ENCODE peak calls at places on chromosomes 16 and 17, in ten cellular contexts. I is WTC11; F is fibroblast of pulmonary artery; D is SHP77; Y is AG08396; O is activated CD8-positive, alpha-beta memory T cell treated with anti-CD3 and anti-CD28 coated beads, Interleukin-2, amount 10 ng/mL, durations not matched to agents 7 days and 5 days; N is sigmoid colon; C is HEK293T; H is psoas muscle; K is activated naive CD8-positive, alpha-beta T cell treated with anti-CD3 and anti-CD28 coated beads, Interleukin-2, amount 50 U/mL, for 16 hours. M is an unnamed sample.

GRCh38 chr17:42272576-42272975 is 3.6 kb downstream of the STAT5B start:
- DNase-seq in I (no peak), F (no peak), D (no peak), Y (no peak), O (no peak), N (no peak), C (no peak), H (no peak), K (no peak), M (no peak)

GRCh38 chr16:5678371-5678770 is 580.8 kb upstream of the EEF2KMT start:
- DNase-seq in I (no peak), F (no peak), D (no peak), Y (no peak), O (no peak), N (no peak), C (no peak), H (no peak), K (no peak), M (no peak)

GRCh38 chr16:72124761-72125634 is 31.4 kb downstream of the DHX38 start:
- DNase-seq in I (peak; percentile 80), F (peak; percentile 87), D (peak; percentile 60), Y (peak; percentile 78), O (peak; percentile 71), N (peak; percentile 81), C (peak; percentile 78), H (peak; percentile 77), K (peak; percentile 26), M (peak; percentile 86)

GRCh38 chr17:6666557-6666956 is 15.0 kb downstream of the C17orf100 start:
- DNase-seq in I (no peak), F (no peak), D (no peak), Y (no peak), O (no peak), N (no peak), C (no peak), H (no peak), K (no peak), M (no peak)

GRCh38 chr16:52805559-52806168 is 247.0 kb downstream of the CHD9NB start:
- DNase-seq in I (no peak), F (no peak), D (no peak), Y (no peak), O (no peak), N (no peak), C (no peak), H (no peak), K (no peak), M (no peak)

GRCh38 chr17:70297397-70297796 is 128.1 kb downstream of the KCNJ2 start:
- DNase-seq in I (no peak), F (no peak), D (no peak), Y (no peak), O (no peak), N (no peak), C (no peak), H (no peak), K (no peak), M (no peak)

GRCh38 chr17:57130708-57131461 is 45.8 kb downstream of the AKAP1 start:
- DNase-seq in I (peak; percentile 88), F (peak; percentile 84), D (peak; percentile 66), Y (peak; percentile 95), O (peak; percentile 87), N (peak; percentile 91), C (peak; percentile 94), H (peak; percentile 80), K (peak; percentile 62), M (peak; percentile 94)

GRCh38 chr17:33657181-33657580 is 364.1 kb upstream of the ASIC2 start:
- DNase-seq in I (no peak), F (no peak), D (no peak), Y (no peak), O (no peak), N (no peak), C (no peak), H (no peak), K (no peak), M (no peak)

GRCh38 chr17:3639981-3640596 is 3.5 kb downstream of the CTNS start:
- DNase-seq in I (no peak), F (peak; percentile 72), D (no peak), Y (no peak), O (peak; percentile 65), N (no peak), C (no peak), H (no peak), K (no peak), M (no peak)

GRCh38 chr17:77214743-77215142 is 74.0 kb downstream of the SEC14L1 start:
- DNase-seq in I (peak; percentile 72), F (peak; percentile 44), D (peak; percentile 77), Y (peak; percentile 55), O (no peak), N (peak; percentile 51), C (peak; percentile 65), H (no peak), K (no peak), M (peak; percentile 56)

GRCh38 chr17:61309857-61310256 is 89.8 kb upstream of the TBX2 start:
- DNase-seq in I (no peak), F (peak; percentile 69), D (no peak), Y (peak; percentile 55), O (no peak), N (no peak), C (no peak), H (no peak), K (no peak), M (peak; percentile 67)

GRCh38 chr16:3022697-3023414 is 886 bp downstream of the HCFC1R1 start:
- DNase-seq in I (no peak), F (peak; percentile 40), D (no peak), Y (no peak), O (peak; percentile 53), N (no peak), C (no peak), H (peak; percentile 74), K (no peak), M (no peak)

GRCh38 chr16:65113441-65113840 is 8.4 kb downstream of the CDH11 start:
- DNase-seq in I (no peak), F (no peak), D (no peak), Y (no peak), O (no peak), N (no peak), C (no peak), H (no peak), K (no peak), M (no peak)

GRCh38 chr16:53053967-53054669 is 673 bp upstream of the CHD9 start:
- DNase-seq in I (no peak), F (peak; percentile 46), D (peak; percentile 2), Y (peak; percentile 40), O (peak; percentile 63), N (peak; percentile 84), C (no peak), H (peak; percentile 57), K (peak; percentile 3), M (peak; percentile 37)

GRCh38 chr17:67993998-67994361 is 2.3 kb downstream of the C17orf58 start:
- DNase-seq in I (no peak), F (peak; percentile 13), D (no peak), Y (no peak), O (no peak), N (no peak), C (peak; percentile 36), H (no peak), K (no peak), M (no peak)

GRCh38 chr17:8408371-8408770 is 10.7 kb upstream of the RNF222 start:
- DNase-seq in I (peak; percentile 44), F (no peak), D (peak; percentile 77), Y (no peak), O (no peak), N (no peak), C (no peak), H (no peak), K (no peak), M (no peak)

GRCh38 chr17:51711581-51711980 is 446.9 kb downstream of the CA10 start:
- DNase-seq in I (peak; percentile 12), F (no peak), D (no peak), Y (no peak), O (no peak), N (no peak), C (no peak), H (no peak), K (no peak), M (no peak)

GRCh38 chr16:67278773-67279295 is 498 bp upstream of the PLEKHG4 start:
- DNase-seq in I (peak; percentile 59), F (no peak), D (no peak), Y (peak; percentile 64), O (peak; percentile 73), N (no peak), C (peak; percentile 57), H (peak; percentile 37), K (no peak), M (peak; percentile 48)

GRCh38 chr17:51799240-51799639 is 359.3 kb downstream of the CA10 start:
- DNase-seq in I (no peak), F (no peak), D (no peak), Y (no peak), O (no peak), N (no peak), C (no peak), H (no peak), K (no peak), M (no peak)

GRCh38 chr16:177394-177822 is 928 bp downstream of the HBA1 start:
- DNase-seq in I (no peak), F (peak; percentile 9), D (no peak), Y (no peak), O (no peak), N (no peak), C (no peak), H (no peak), K (no peak), M (peak; percentile 64)

GRCh38 chr16:23334421-23334853 is 32.3 kb downstream of the SCNN1B start:
- DNase-seq in I (no peak), F (no peak), D (no peak), Y (no peak), O (no peak), N (no peak), C (no peak), H (no peak), K (no peak), M (no peak)

GRCh38 chr17:60720763-60721531 is 43.3 kb downstream of the BCAS3 start:
- DNase-seq in I (peak; percentile 16), F (peak; percentile 86), D (peak; percentile 26), Y (peak; percentile 69), O (peak; percentile 55), N (no peak), C (peak; percentile 60), H (no peak), K (no peak), M (peak; percentile 73)

GRCh38 chr16:78479723-78480122 is 380.3 kb downstream of the WWOX start:
- DNase-seq in I (no peak), F (no peak), D (no peak), Y (no peak), O (no peak), N (no peak), C (no peak), H (no peak), K (no peak), M (no peak)

GRCh38 chr17:79420318-79421243 is 190.3 kb downstream of the RBFOX3 start:
- DNase-seq in I (no peak), F (peak; percentile 26), D (no peak), Y (no peak), O (no peak), N (no peak), C (peak; percentile 35), H (no peak), K (no peak), M (peak; percentile 30)

GRCh38 chr17:57493625-57494024 is 237.3 kb downstream of the MSI2 start:
- DNase-seq in I (no peak), F (no peak), D (no peak), Y (no peak), O (no peak), N (no peak), C (no peak), H (no peak), K (no peak), M (no peak)

GRCh38 chr17:81158688-81159590 is 6.4 kb upstream of the PVALEF start:
- DNase-seq in I (no peak), F (no peak), D (no peak), Y (no peak), O (no peak), N (no peak), C (no peak), H (peak; percentile 8), K (no peak), M (no peak)

M was measured in AG20443.